ENCODE peak calls at places on chromosomes 6 and 20, in six cellular contexts. C, D, F, X, Z and W are unnamed samples.

GRCh38 chr20:53658973-53659372 is 65.3 kb upstream of the ZNF217 start:
- DNase-seq in C (no peak), D (no peak), F (no peak), X (no peak), Z (no peak), W (no peak)

GRCh38 chr20:44068311-44068710 is 118.7 kb downstream of the JPH2 start:
- DNase-seq in C (no peak), D (no peak), F (no peak), X (no peak), Z (peak; percentile 49), W (no peak)

GRCh38 chr6:6362051-6362450 is 41.6 kb upstream of the F13A1 start:
- DNase-seq in C (no peak), D (no peak), F (no peak), X (peak; percentile 15), Z (no peak), W (no peak)

GRCh38 chr6:44603044-44603686 is 215.7 kb downstream of the CDC5L start:
- DNase-seq in C (no peak), D (no peak), F (no peak), X (no peak), Z (no peak), W (no peak)

GRCh38 chr20:35020108-35021031 is 64.7 kb downstream of the MYH7B start:
- DNase-seq in C (peak; percentile 55), D (no peak), F (no peak), X (no peak), Z (no peak), W (no peak)

GRCh38 chr6:6825153-6825847 is 236.8 kb downstream of the LY86 start:
- DNase-seq in C (no peak), D (no peak), F (no peak), X (no peak), Z (no peak), W (no peak)

GRCh38 chr20:25310268-25310920 is 62.5 kb downstream of the PYGB start:
- DNase-seq in C (peak; percentile 81), D (no peak), F (peak; percentile 76), X (peak; percentile 50), Z (peak; percentile 72), W (peak; percentile 85)

GRCh38 chr6:25177629-25178028 is 101.5 kb upstream of the CARMIL1 start:
- DNase-seq in C (no peak), D (no peak), F (no peak), X (no peak), Z (no peak), W (no peak)